ENCODE peak calls at places on chromosomes 2 and 18, in four cellular contexts. C, Z, O and P are unnamed samples.

GRCh38 chr18:54607213-54607934 is 16.3 kb downstream of the DYNAP start:
- DNase-seq in C (peak), Z (no peak), O (no peak), P (no peak)

GRCh38 chr2:925309-925708 is 25.3 kb upstream of the SNTG2 start:
- DNase-seq in C (no peak), Z (no peak), O (no peak), P (no peak)

GRCh38 chr2:99772766-99773331 is 283.0 kb upstream of the REV1 start:
- DNase-seq in C (no peak), Z (no peak), O (no peak), P (no peak)

GRCh38 chr2:230757476-230757875 is 44.8 kb downstream of the CAB39 start:
- DNase-seq in C (peak), Z (no peak), O (no peak), P (no peak)

GRCh38 chr2:159855153-159856140 is 57.4 kb upstream of the CD302 start:
- DNase-seq in C (peak), Z (no peak), O (no peak), P (no peak)

GRCh38 chr18:42578781-42579180 is 536.7 kb downstream of the RIT2 start:
- DNase-seq in C (peak), Z (no peak), O (no peak), P (no peak)

GRCh38 chr2:107069890-107070289 is 183.9 kb upstream of the ST6GAL2 start:
- DNase-seq in C (no peak), Z (no peak), O (no peak), P (no peak)

GRCh38 chr2:239278361-239278760 is 122.5 kb downstream of the HDAC4 start:
- DNase-seq in C (no peak), Z (no peak), O (no peak), P (no peak)

GRCh38 chr2:86633094-86633740 is 9.6 kb upstream of the RNF103 start:
- DNase-seq in C (no peak), Z (no peak), O (no peak), P (no peak)

GRCh38 chr2:17518212-17519154 is at the start of gene RAD51AP2:
- DNase-seq in C (peak), Z (peak), O (no peak), P (peak)

GRCh38 chr18:74529811-74530583 is 4.3 kb upstream of the CNDP1 start:
- DNase-seq in C (no peak), Z (no peak), O (no peak), P (no peak)

GRCh38 chr2:95275601-95276243 is 1.5 kb downstream of the PROM2 start:
- DNase-seq in C (peak), Z (no peak), O (no peak), P (no peak)

GRCh38 chr2:42931147-42931817 is 138.9 kb upstream of the HAAO start:
- DNase-seq in C (no peak), Z (no peak), O (no peak), P (no peak)

GRCh38 chr2:417662-418061 is 129.8 kb upstream of the ALKAL2 start:
- DNase-seq in C (no peak), Z (no peak), O (no peak), P (no peak)

GRCh38 chr18:51561821-51562220 is 364.3 kb upstream of the MEX3C start:
- DNase-seq in C (no peak), Z (no peak), O (no peak), P (no peak)

GRCh38 chr2:33214436-33214835 is 262.0 kb upstream of the RASGRP3 start:
- DNase-seq in C (peak), Z (no peak), O (no peak), P (no peak)

GRCh38 chr2:195022514-195022842 is 634.5 kb upstream of the SLC39A10 start:
- DNase-seq in C (no peak), Z (no peak), O (no peak), P (no peak)

GRCh38 chr2:96788393-96789244 is 27.4 kb upstream of the CNNM3 start:
- DNase-seq in C (peak), Z (no peak), O (no peak), P (no peak)

GRCh38 chr2:25341753-25342371 is at the start of gene DNMT3A:
- DNase-seq in C (peak), Z (peak), O (peak), P (peak)

GRCh38 chr2:2588777-2589176 is 257.7 kb upstream of the MYT1L start:
- DNase-seq in C (no peak), Z (no peak), O (no peak), P (no peak)

GRCh38 chr2:121362776-121363175 is 77.8 kb upstream of the TFCP2L1 start:
- DNase-seq in C (no peak), Z (no peak), O (no peak), P (no peak)

GRCh38 chr2:205746408-205746785 is 64.1 kb downstream of the NRP2 start:
- DNase-seq in C (no peak), Z (no peak), O (no peak), P (no peak)

GRCh38 chr2:239269173-239269865 is 131.5 kb downstream of the HDAC4 start:
- DNase-seq in C (no peak), Z (no peak), O (no peak), P (no peak)

GRCh38 chr2:56333812-56334485 is 150.2 kb downstream of the CCDC85A start:
- DNase-seq in C (no peak), Z (no peak), O (no peak), P (no peak)
- TF ChIP-seq CTCF in C (no peak), Z (no peak), O (no peak), P (no peak)

GRCh38 chr2:180328795-180329422 is 321.8 kb upstream of the CWC22 start:
- DNase-seq in C (no peak), Z (no peak), O (no peak), P (no peak)
- TF ChIP-seq CTCF in C (no peak), Z (no peak), O (no peak), P (no peak)

GRCh38 chr2:16509042-16509441 is 156.6 kb downstream of the CYRIA start:
- DNase-seq in C (no peak), Z (no peak), O (no peak), P (no peak)

GRCh38 chr2:16513626-16514025 is 152.0 kb downstream of the CYRIA start:
- DNase-seq in C (no peak), Z (no peak), O (no peak), P (no peak)

GRCh38 chr2:16508061-16508851 is 157.4 kb downstream of the CYRIA start:
- DNase-seq in C (peak), Z (peak), O (no peak), P (peak)

GRCh38 chr2:16507655-16508054 is 158.0 kb downstream of the CYRIA start:
- DNase-seq in C (no peak), Z (no peak), O (no peak), P (peak)

DNA sequence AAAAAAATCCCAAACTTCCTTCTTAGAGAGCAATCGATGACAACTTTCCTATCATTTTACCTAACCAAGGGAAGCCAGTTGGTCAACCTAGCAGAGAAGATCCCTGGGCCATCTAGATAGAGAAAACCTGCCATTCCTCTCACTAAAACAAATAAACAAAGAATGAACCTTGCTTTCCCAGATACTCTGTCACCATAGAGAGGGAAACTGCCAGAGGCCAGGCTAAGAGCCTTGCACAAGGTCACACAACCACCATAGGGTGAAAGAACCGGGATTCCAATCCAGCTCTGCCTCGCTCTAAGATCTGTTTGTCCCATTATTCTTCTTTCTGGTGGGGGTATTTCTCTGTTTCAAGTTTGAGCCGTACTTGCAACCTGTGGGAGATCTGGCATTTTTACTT is 154.6 kb downstream of the CYRIA start:
- DNase-seq in C (no peak), Z (no peak), O (no peak), P (no peak)
- TF ChIP-seq CTCF in C (no peak), Z (no peak), O (no peak), P (no peak)

GRCh38 chr2:240864475-240864874 is 4.1 kb upstream of the AGXT start:
- DNase-seq in C (no peak), Z (no peak), O (no peak), P (no peak)

GRCh38 chr2:240869109-240869955 is 708 bp downstream of the AGXT start:
- DNase-seq in C (no peak), Z (no peak), O (no peak), P (peak)

GRCh38 chr2:240861547-240861946 is 7.1 kb upstream of the AGXT start:
- DNase-seq in C (no peak), Z (no peak), O (no peak), P (no peak)

GRCh38 chr2:240868286-240869108 is at the start of gene AGXT:
- DNase-seq in C (peak), Z (no peak), O (no peak), P (no peak)

GRCh38 chr2:240865391-240865790 is 3.2 kb upstream of the AGXT start:
- DNase-seq in C (no peak), Z (no peak), O (no peak), P (no peak)
- TF ChIP-seq CTCF in C (no peak), Z (no peak), O (no peak), P (no peak)

GRCh38 chr18:8901019-8901418 is 195.7 kb downstream of the MTCL1 start:
- DNase-seq in C (no peak), Z (no peak), O (no peak), P (no peak)
- TF ChIP-seq CTCF in C (no peak), Z (no peak), O (no peak), P (no peak)